ENCODE peak calls at places on chromosomes 11 and 22, in four cellular contexts. H is K562, B is gastrocnemius medialis, S is uterus. G is an unnamed sample.
A peak's percentile ranks its signal among the peaks of the same experiment; 100 is the strongest.

GRCh38 chr11:126310992-126311310 is 7.1 kb downstream of the DCPS start:
- DNase-seq in H (no peak), S (no peak), B (no peak), G (no peak)

GRCh38 chr11:80239217-80239616 is 798.4 kb upstream of the TENM4 start:
- DNase-seq in H (no peak), S (no peak), B (no peak), G (no peak)

GRCh38 chr11:1598816-1599215 is 722 bp upstream of the KRTAP5-2 start:
- DNase-seq in H (no peak), B (no peak), S (no peak), G (no peak)

GRCh38 chr22:41197808-41198585 is 7.1 kb upstream of the L3MBTL2 start:
- DNase-seq in B (no peak), H (peak; percentile 29), S (no peak), G (no peak)

GRCh38 chr22:39388261-39389011 is 11.1 kb upstream of the TAB1 start:
- DNase-seq in H (peak; percentile 98), B (peak; percentile 45), S (peak; percentile 80), G (no peak)

GRCh38 chr11:119316017-119316728 is 757 bp downstream of the MCAM start:
- DNase-seq in B (no peak), H (peak; percentile 50), S (peak; percentile 57), G (no peak)

GRCh38 chr11:1574256-1575242 is 2.5 kb upstream of the DUSP8 start:
- DNase-seq in H (peak; percentile 85), S (peak; percentile 68), B (peak; percentile 61), G (no peak)

GRCh38 chr11:110966131-110966530 is 253.9 kb upstream of the ARHGAP20 start:
- DNase-seq in H (no peak), B (peak; percentile 39), S (no peak), G (no peak)

GRCh38 chr22:30542811-30543188 is 3.7 kb downstream of the SEC14L6 start:
- DNase-seq in B (no peak), S (no peak), H (no peak), G (no peak)

GRCh38 chr22:24039046-24039445 is 27.9 kb downstream of the CABIN1 start:
- DNase-seq in H (no peak), B (no peak), S (no peak), G (no peak)

GRCh38 chr11:67605231-67606011 is 1.3 kb upstream of the NDUFV1 start:
- DNase-seq in B (no peak), H (no peak), S (peak; percentile 27), G (no peak)

GRCh38 chr11:59918987-59919589 is 19.1 kb upstream of the OOSP1 start:
- DNase-seq in H (peak; percentile 37), B (no peak), S (no peak), G (no peak)

GRCh38 chr11:35412285-35412684 is 7.1 kb downstream of the SLC1A2 start:
- DNase-seq in H (peak; percentile 16), S (no peak), B (no peak), G (no peak)

GRCh38 chr11:66818231-66818955 is 24.8 kb upstream of the RCE1 start:
- DNase-seq in H (no peak), S (no peak), B (no peak), G (no peak)

GRCh38 chr22:49629586-49630447 is 197.9 kb downstream of the BRD1 start:
- DNase-seq in B (no peak), S (no peak), H (no peak), G (no peak)

GRCh38 chr11:65429069-65429681 is 6.6 kb downstream of the NEAT1 start:
- DNase-seq in H (no peak), B (no peak), S (peak; percentile 21), G (no peak)

GRCh38 chr11:65431452-65432132 is 9.0 kb downstream of the NEAT1 start:
- DNase-seq in B (no peak), S (peak; percentile 1), H (no peak), G (no peak)

GRCh38 chr11:65429724-65430405 is 7.3 kb downstream of the NEAT1 start:
- DNase-seq in S (peak; percentile 61), H (no peak), B (peak; percentile 68), G (no peak)

GRCh38 chr11:65432133-65432650 is 9.6 kb downstream of the NEAT1 start:
- DNase-seq in H (no peak), S (no peak), B (no peak), G (no peak)

GRCh38 chr11:65430406-65431217 is 8.0 kb downstream of the NEAT1 start:
- DNase-seq in S (peak; percentile 3), H (no peak), B (no peak), G (no peak)
- TF ChIP-seq POLR2A in S (no peak), H (peak; percentile 14), B (no peak), G (no peak)

DNA sequence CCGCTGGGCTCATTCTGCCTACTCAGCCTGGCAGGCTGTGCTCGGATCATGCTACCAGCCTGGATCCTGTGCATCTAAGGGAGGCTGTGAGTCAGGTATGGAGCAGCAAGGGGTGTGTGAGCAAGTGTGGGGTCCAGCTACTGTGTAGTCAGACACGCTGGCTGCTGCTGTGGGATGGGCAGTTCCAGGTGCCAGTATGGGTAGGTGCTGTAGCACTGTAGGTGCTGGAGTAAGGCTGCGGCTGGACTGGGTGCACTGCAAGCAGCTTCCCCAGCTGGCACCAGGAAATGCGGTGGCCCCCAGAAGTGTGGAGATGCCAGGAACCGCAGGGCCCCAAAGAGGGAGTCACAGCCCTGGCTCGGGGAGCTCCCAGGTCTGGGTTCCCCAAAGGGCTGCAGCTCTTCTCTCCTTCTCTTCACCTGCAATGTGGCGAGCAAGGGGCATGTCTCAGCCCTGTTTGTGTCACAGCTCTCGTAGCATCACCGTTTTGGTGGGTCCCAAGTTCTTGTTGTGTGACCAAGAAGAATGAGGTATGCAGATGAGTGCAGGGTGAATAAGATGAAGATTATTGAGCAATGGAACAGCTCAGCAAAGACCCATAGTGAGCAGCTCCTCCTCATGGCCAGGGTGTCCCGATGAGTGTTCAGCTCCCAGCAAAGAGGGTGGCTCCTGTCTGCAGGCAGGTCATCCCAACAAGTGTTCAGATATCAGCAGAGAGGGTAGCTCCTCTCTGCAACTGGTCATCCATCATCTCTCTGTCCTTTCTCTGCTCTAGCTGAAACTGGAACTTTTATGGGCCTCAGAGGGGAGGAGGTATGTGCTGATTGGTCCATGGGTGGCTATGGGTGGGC is 462.9 kb downstream of the TBC1D22A start:
- DNase-seq in S (no peak), H (no peak), B (no peak), G (no peak)
- H3K27me3 ChIP-seq in S (no peaks in the 10 kb centered on the region), H (no peaks in the 10 kb centered on the region), B (peaks cover 11% of the 10 kb centered on the region), G (no peaks in the 10 kb centered on the region)

GRCh38 chr11:64317325-64317960 is at the start of gene TRMT112:
- DNase-seq in S (peak; percentile 95), H (peak; percentile 69), B (peak; percentile 99), G (peak; percentile 91)

GRCh38 chr11:64319421-64319761 is 1.5 kb downstream of the PRDX5 start:
- DNase-seq in S (no peak), H (no peak), B (no peak), G (no peak)

GRCh38 chr11:64320556-64320955 is 2.6 kb downstream of the PRDX5 start:
- DNase-seq in B (no peak), S (no peak), H (no peak), G (no peak)

GRCh38 chr11:64318694-64319420 is 936 bp downstream of the PRDX5 start:
- DNase-seq in B (no peak), S (no peak), H (peak; percentile 76), G (no peak)

GRCh38 chr11:64317961-64318693 is at the start of gene PRDX5:
- DNase-seq in H (peak; percentile 95), B (peak; percentile 97), S (peak; percentile 94), G (peak; percentile 81)
- H3K4me3 ChIP-seq in H (peak within 1 kb of the TSS; percentile 94), B (peak within 1 kb of the TSS; percentile 99), S (peak within 1 kb of the TSS; percentile 74), G (peak within 1 kb of the TSS; percentile 76)

GRCh38 chr11:116787786-116788486 is at the start of gene ZPR1:
- DNase-seq in H (peak; percentile 91), S (peak; percentile 83), B (peak; percentile 69), G (peak; percentile 39)
- TF ChIP-seq POLR2A in H (peak; percentile 83), S (peak; percentile 58), B (peak; percentile 61), G (peak; percentile 63)

GRCh38 chr22:27250418-27250817 is 551.1 kb downstream of the MN1 start:
- DNase-seq in S (no peak), B (no peak), H (no peak), G (no peak)

GRCh38 chr22:27253541-27253940 is 548.0 kb downstream of the MN1 start:
- DNase-seq in H (no peak), B (no peak), S (no peak), G (no peak)

GRCh38 chr22:27253108-27253507 is 548.4 kb downstream of the MN1 start:
- DNase-seq in S (no peak), H (no peak), B (no peak), G (no peak)

GRCh38 chr22:27251563-27251962 is 550.0 kb downstream of the MN1 start:
- DNase-seq in H (no peak), S (no peak), B (no peak), G (no peak)

GRCh38 chr22:27252282-27253049 is 549.1 kb downstream of the MN1 start:
- DNase-seq in B (peak; percentile 58), S (peak; percentile 67), H (no peak), G (no peak)
- H3K27me3 ChIP-seq in B (no peaks in the 10 kb centered on the region), S (no peaks in the 10 kb centered on the region), H (no peaks in the 10 kb centered on the region), G (no peaks in the 10 kb centered on the region)

GRCh38 chr11:69578167-69578566 is 62.8 kb upstream of the CCND1 start:
- DNase-seq in S (no peak), H (no peak), B (no peak), G (no peak)
- H3K4me3 ChIP-seq in S (no peak overlapping the region), H (no peak overlapping the region), B (no peak overlapping the region), G (no peak overlapping the region)

GRCh38 chr11:2826679-2827056 is 58.9 kb downstream of the CDKN1C start:
- DNase-seq in S (no peak), B (no peak), H (no peak), G (no peak)
- TF ChIP-seq POLR2A in S (no peak), B (no peak), H (no peak), G (no peak)